ENCODE peak calls at places on chromosomes 6 and 20, in six cellular contexts. I is fibroblast of pulmonary artery, E is OCI-LY7, F is lower lobe of right lung, P is cardiac muscle cell, C is transverse colon. L is an unnamed sample.

GRCh38 chr6:13406781-13407180 is 78.4 kb upstream of the TBC1D7 start:
- DNase-seq in I (peak; percentile 64), E (no peak), F (no peak), P (peak; percentile 21), C (no peak), L (no peak)

GRCh38 chr20:17796096-17796563 is 96.4 kb downstream of the BANF2 start:
- DNase-seq in I (peak; percentile 85), E (no peak), F (peak; percentile 65), P (no peak), C (no peak), L (peak; percentile 41)

GRCh38 chr6:6915813-6916547 is 191.8 kb upstream of the RREB1 start:
- DNase-seq in I (peak; percentile 84), E (no peak), F (peak; percentile 69), P (no peak), C (peak; percentile 47), L (no peak)

GRCh38 chr6:27591660-27592059 is 118.8 kb upstream of the ZNF184 start:
- DNase-seq in I (peak; percentile 36), E (no peak), F (no peak), P (peak; percentile 15), C (no peak), L (peak; percentile 65)

GRCh38 chr6:139323511-139324445 is 32.0 kb upstream of the TXLNB start:
- DNase-seq in I (peak; percentile 90), E (peak; percentile 90), F (peak; percentile 76), P (no peak), C (peak; percentile 81), L (no peak)

GRCh38 chr20:44123251-44123650 is 63.7 kb downstream of the JPH2 start:
- DNase-seq in I (no peak), E (no peak), F (no peak), P (no peak), C (no peak), L (no peak)

GRCh38 chr6:21595265-21595950 is 1.9 kb downstream of the SOX4 start:
- DNase-seq in I (peak; percentile 39), E (peak; percentile 38), F (peak; percentile 66), P (peak; percentile 48), C (peak; percentile 45), L (peak; percentile 36)

GRCh38 chr20:59749293-59749680 is 144.9 kb downstream of the PHACTR3 start:
- DNase-seq in I (peak; percentile 16), E (no peak), F (no peak), P (no peak), C (no peak), L (no peak)

GRCh38 chr20:43940518-43941225 is 26.0 kb downstream of the TOX2 start:
- DNase-seq in I (no peak), E (no peak), F (no peak), P (no peak), C (no peak), L (no peak)

GRCh38 chr20:13199279-13199678 is 21.8 kb upstream of the ISM1 start:
- DNase-seq in I (no peak), E (no peak), F (no peak), P (no peak), C (no peak), L (no peak)

GRCh38 chr6:5457036-5457435 is 195.7 kb downstream of the FARS2 start:
- DNase-seq in I (peak; percentile 29), E (no peak), F (no peak), P (no peak), C (no peak), L (peak; percentile 75)

GRCh38 chr6:12229332-12229731 is 60.8 kb upstream of the EDN1 start:
- DNase-seq in I (no peak), E (no peak), F (no peak), P (no peak), C (no peak), L (no peak)

DNA sequence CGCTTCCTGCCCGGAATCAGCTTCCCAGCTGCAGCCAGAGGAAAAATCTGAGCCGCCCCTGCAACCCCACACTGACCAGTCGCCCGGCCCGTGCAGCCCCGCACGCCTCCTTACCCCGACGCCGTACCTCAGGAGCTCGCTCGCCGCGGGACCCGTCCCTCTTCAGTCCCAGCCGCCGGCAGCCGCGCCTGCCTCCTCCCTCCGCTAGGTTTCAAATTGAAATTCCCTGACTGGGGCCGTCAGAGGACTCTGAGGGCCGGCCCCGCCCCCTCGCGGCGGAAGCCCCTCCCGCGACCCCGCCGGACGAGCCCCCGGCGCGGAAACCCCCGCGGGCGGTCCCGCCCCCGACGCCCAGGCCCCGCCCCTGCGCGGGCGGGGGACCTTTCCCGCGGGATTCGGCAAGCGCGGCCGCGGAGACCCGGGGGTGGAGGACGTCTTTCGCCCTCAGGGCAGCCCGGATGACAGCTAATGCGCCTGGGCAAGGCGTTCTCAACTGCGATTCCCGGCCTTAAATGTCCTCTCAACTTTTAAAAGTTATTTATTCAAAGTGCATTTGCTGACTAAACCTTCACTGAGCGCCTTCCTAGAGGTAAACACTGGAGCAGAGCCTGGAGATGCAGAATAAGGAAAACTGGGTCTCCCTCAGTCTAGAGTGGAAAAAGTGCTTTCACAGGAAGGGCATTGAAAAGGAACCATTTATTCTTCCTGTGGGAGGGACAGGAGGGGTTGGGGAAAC is at the start of gene EPB41L2:
- DNase-seq in I (peak; percentile 91), E (peak; percentile 94), F (peak; percentile 90), P (peak; percentile 97), C (peak; percentile 92), L (peak; percentile 84)
- TF ChIP-seq CTCF in I (no peak), E (peak; percentile 13), F (peak; percentile 44), P (no peak), C (peak; percentile 39), L (peak; percentile 18)

GRCh38 chr20:41342474-41343464 is 2.1 kb downstream of the LPIN3 start:
- DNase-seq in I (no peak), E (no peak), F (no peak), P (no peak), C (peak; percentile 24), L (no peak)

GRCh38 chr20:41344477-41344876 is 3.9 kb downstream of the LPIN3 start:
- DNase-seq in I (no peak), E (no peak), F (no peak), P (no peak), C (no peak), L (peak; percentile 77)

GRCh38 chr20:41339957-41340326 is 679 bp upstream of the LPIN3 start:
- DNase-seq in I (peak; percentile 62), E (peak; percentile 75), F (peak; percentile 92), P (peak; percentile 83), C (peak; percentile 95), L (peak; percentile 91)

GRCh38 chr20:41336711-41337492 is 3.7 kb upstream of the LPIN3 start:
- DNase-seq in I (no peak), E (no peak), F (no peak), P (no peak), C (no peak), L (no peak)

DNA sequence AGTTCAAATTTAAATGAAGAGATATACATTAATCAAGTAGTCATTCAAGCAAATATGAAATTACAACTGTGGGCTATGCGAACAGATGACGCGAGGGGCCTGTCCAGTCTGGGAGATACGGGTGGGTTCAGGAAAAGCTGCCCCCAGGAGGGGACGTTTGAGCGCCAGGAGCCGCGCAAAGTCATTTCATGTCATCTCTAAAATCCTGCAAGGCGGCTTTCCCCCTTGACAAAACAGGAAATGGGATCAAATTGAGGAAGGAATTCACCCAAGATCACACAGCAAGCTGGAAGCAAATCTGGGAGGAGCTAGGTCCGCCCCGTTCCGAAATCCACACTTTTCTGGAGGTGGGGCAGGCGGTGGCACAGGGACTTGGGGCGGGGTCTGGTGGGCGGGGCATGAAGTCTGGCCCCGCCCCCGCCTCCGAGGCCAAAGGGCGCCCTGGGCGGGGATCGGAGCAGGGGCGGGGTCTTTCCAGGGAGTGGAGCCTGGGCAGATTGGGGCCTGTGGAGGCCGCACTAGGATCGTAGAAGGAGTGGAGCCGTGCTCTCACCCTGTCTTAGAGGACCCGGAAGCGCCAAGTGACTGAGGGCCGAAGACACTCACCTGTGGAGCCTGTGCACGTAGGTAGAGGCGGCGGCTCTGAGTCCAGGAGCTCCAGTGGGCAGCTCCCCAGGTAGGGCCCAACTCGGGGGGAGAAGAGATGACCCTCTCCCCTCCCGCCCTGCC is at the start of gene LPIN3:
- DNase-seq in I (peak; percentile 87), E (peak; percentile 55), F (peak; percentile 90), P (peak; percentile 94), C (peak; percentile 95), L (peak; percentile 96)
- TF ChIP-seq CTCF in I (no peak), E (peak; percentile 4), F (no peak), P (peak; percentile 4), C (no peak), L (peak; percentile 39)

GRCh38 chr6:149190228-149190831 is 127.2 kb upstream of the TAB2 start:
- DNase-seq in I (peak; percentile 49), E (peak; percentile 63), F (peak; percentile 72), P (no peak), C (peak; percentile 74), L (peak; percentile 68)
- TF ChIP-seq CTCF in I (peak; percentile 5), E (peak; percentile 84), F (peak; percentile 32), P (no peak), C (peak; percentile 29), L (peak; percentile 50)

GRCh38 chr20:57938158-57939108 is 228.6 kb upstream of the PMEPA1 start:
- DNase-seq in I (peak; percentile 4), E (no peak), F (no peak), P (no peak), C (no peak), L (no peak)
- TF ChIP-seq CTCF in I (no peak), E (no peak), F (peak; percentile 7), P (no peak), C (no peak), L (no peak)

GRCh38 chr20:62952373-62953166 is at the start of gene SLC17A9:
- DNase-seq in I (peak; percentile 16), E (no peak), F (peak; percentile 92), P (peak; percentile 30), C (peak; percentile 94), L (no peak)
- TF ChIP-seq CTCF in I (no peak), E (no peak), F (no peak), P (no peak), C (no peak), L (no peak)

GRCh38 chr20:62624719-62625455 is 17.4 kb upstream of the SLCO4A1 start:
- DNase-seq in I (no peak), E (no peak), F (peak; percentile 69), P (no peak), C (no peak), L (no peak)
- TF ChIP-seq CTCF in I (no peak), E (peak; percentile 65), F (no peak), P (no peak), C (no peak), L (no peak)

GRCh38 chr20:37395921-37396519 is 50.1 kb downstream of the SRC start:
- DNase-seq in I (no peak), E (no peak), F (peak; percentile 45), P (peak; percentile 80), C (no peak), L (no peak)

GRCh38 chr20:37397954-37398749 is 52.2 kb downstream of the SRC start:
- DNase-seq in I (no peak), E (no peak), F (no peak), P (no peak), C (no peak), L (no peak)

GRCh38 chr20:37398750-37399621 is 53.0 kb downstream of the SRC start:
- DNase-seq in I (no peak), E (no peak), F (no peak), P (no peak), C (no peak), L (no peak)

GRCh38 chr20:37396520-37397075 is 50.7 kb downstream of the SRC start:
- DNase-seq in I (no peak), E (no peak), F (no peak), P (peak; percentile 89), C (no peak), L (no peak)

GRCh38 chr20:37397076-37397953 is 51.4 kb downstream of the SRC start:
- DNase-seq in I (no peak), E (no peak), F (no peak), P (no peak), C (no peak), L (no peak)
- TF ChIP-seq CTCF in I (no peak), E (peak; percentile 35), F (no peak), P (no peak), C (no peak), L (no peak)

GRCh38 chr20:31560094-31560899 is 44.8 kb upstream of the ID1 start:
- DNase-seq in I (peak; percentile 92), E (peak; percentile 75), F (peak; percentile 85), P (peak; percentile 56), C (peak; percentile 76), L (peak; percentile 81)
- TF ChIP-seq CTCF in I (peak; percentile 96), E (peak; percentile 99), F (peak; percentile 86), P (peak; percentile 96), C (peak; percentile 87), L (peak; percentile 95)